ENCODE peak calls at places on chromosomes 7 and 10, in six cellular contexts. O is neuronal stem cell, E is IMR-90, W is H1, X is H9, Z is mesenchymal stem cell. L is an unnamed sample.

GRCh38 chr10:101669181-101669580 is 25.8 kb downstream of the FBXW4 start:
- DNase-seq in W (no peak), E (no peak), O (no peak), X (no peak), Z (no peak), L (no peak)

GRCh38 chr7:23514755-23515154 is 17.0 kb downstream of the TRA2A start:
- DNase-seq in E (no peak), Z (no peak), X (no peak), W (no peak), O (no peak), L (no peak)

GRCh38 chr7:100827330-100828226 is at the start of gene EPHB4:
- DNase-seq in X (peak; percentile 94), Z (peak; percentile 91), E (peak; percentile 86), W (no peak), O (peak; percentile 90), L (no peak)

GRCh38 chr7:105673367-105674188 is 92.3 kb upstream of the EFCAB10 start:
- DNase-seq in E (no peak), O (no peak), W (no peak), Z (no peak), X (no peak), L (no peak)

GRCh38 chr7:73669316-73669715 is 1.7 kb downstream of the VPS37D start:
- DNase-seq in Z (no peak), W (no peak), E (no peak), O (no peak), X (no peak), L (no peak)

GRCh38 chr10:17286562-17287089 is 58.6 kb downstream of the VIM start:
- DNase-seq in O (no peak), X (no peak), W (no peak), E (no peak), Z (no peak), L (no peak)

GRCh38 chr10:26439436-26440090 is 1.4 kb downstream of the APBB1IP start:
- DNase-seq in E (no peak), O (no peak), X (no peak), Z (no peak), W (no peak), L (no peak)

GRCh38 chr10:77909755-77910375 is 16.7 kb downstream of the DLG5 start:
- DNase-seq in X (peak; percentile 17), E (peak; percentile 84), W (no peak), Z (peak; percentile 85), O (no peak), L (no peak)

GRCh38 chr10:100133801-100134200 is 52.0 kb downstream of the ERLIN1 start:
- DNase-seq in X (no peak), Z (no peak), W (no peak), E (no peak), O (no peak), L (no peak)

DNA sequence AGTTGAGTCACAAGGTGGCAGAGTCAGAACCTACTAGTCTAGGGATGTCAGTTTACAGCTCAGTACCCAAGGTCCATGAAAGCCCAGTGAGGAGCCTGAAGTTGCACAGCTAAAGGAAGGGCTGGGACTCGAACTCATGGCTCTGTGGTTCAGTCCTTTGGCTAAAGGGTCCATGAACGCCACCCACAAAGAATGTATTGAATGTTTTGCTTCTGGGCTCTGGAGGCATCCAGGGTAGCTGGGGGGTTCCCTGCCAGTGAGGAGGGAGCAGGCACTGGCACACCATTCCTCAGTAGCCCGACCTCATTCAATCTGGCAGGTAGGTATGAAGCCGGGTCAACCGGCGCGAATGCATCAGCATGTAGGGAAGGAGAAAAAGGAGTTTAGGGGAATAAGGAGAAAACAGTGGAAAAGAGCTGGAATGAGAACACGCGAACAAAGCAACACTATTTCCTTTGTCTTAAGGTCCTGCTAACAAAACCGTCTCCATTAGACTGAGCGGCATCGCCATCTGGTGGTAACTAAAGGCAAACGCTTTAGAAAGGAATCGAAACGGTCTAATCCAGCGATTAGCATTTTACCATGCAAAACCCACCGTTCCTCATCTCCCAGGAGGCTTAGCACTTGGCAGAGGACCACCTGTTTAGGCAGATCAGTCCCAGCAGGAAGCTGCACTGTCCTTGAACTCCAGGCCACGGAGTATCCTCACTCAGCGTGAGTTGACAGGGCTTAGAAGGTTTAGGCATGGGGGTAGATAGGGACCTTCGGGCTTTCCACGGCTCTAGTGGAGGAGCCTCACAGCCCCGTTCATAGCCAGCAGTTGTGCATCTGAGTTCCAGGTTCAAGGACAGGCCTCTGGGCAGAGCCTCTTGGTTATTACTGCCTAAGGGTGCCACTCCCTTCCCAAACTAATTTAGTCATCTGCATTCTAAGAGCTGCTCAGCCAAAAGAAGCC is 122.8 kb downstream of the UBE2H start:
- DNase-seq in X (peak; percentile 79), E (peak; percentile 81), O (peak; percentile 72), Z (peak; percentile 81), W (peak; percentile 59), L (peak; percentile 83)
- H3K23ac ChIP-seq in X (no peak overlapping the region), E (peak overlapping the region; percentile 96), O (no peak overlapping the region), Z (no peak overlapping the region), W (no peak overlapping the region), L (no peak overlapping the region)

GRCh38 chr10:123390874-123391273 is 236.7 kb downstream of the BUB3 start:
- DNase-seq in X (no peak), O (no peak), Z (no peak), W (no peak), E (no peak), L (no peak)

GRCh38 chr10:123392182-123392930 is 238.2 kb downstream of the BUB3 start:
- DNase-seq in W (no peak), X (no peak), O (no peak), Z (no peak), E (no peak), L (no peak)

GRCh38 chr10:123391275-123392028 is 237.2 kb downstream of the BUB3 start:
- DNase-seq in X (no peak), Z (no peak), E (no peak), W (no peak), O (no peak), L (no peak)

GRCh38 chr10:123390332-123390731 is 236.1 kb downstream of the BUB3 start:
- DNase-seq in W (no peak), O (no peak), Z (no peak), X (no peak), E (no peak), L (no peak)

GRCh38 chr10:123389520-123389919 is 235.3 kb downstream of the BUB3 start:
- DNase-seq in X (no peak), W (no peak), O (no peak), E (no peak), Z (no peak), L (no peak)
- H3K9me3 ChIP-seq in X (peaks cover 15% of the 10 kb centered on the region), W (peaks cover 30% of the 10 kb centered on the region), O (peaks cover 2% of the 10 kb centered on the region), E (peaks cover 20% of the 10 kb centered on the region), Z (peaks cover 4% of the 10 kb centered on the region), L (peaks cover 11% of the 10 kb centered on the region)

GRCh38 chr10:683448-684071 is 5.9 kb downstream of the DIP2C start:
- DNase-seq in X (no peak), E (peak; percentile 99), O (no peak), W (no peak), Z (peak; percentile 98), L (no peak)
- H3K23ac ChIP-seq in X (no peak overlapping the region), E (peak overlapping the region; percentile 72), O (no peak overlapping the region), W (no peak overlapping the region), Z (no peak overlapping the region), L (no peak overlapping the region)

GRCh38 chr10:37285063-37285462 is 159.7 kb downstream of the ANKRD30A start:
- DNase-seq in Z (no peak), E (no peak), O (no peak), W (no peak), X (no peak), L (no peak)

GRCh38 chr10:37289833-37290464 is 164.6 kb downstream of the ANKRD30A start:
- DNase-seq in W (no peak), X (no peak), O (no peak), Z (no peak), E (no peak), L (no peak)
- H3K9me3 ChIP-seq in W (peaks cover 81% of the 10 kb centered on the region), X (peaks cover 64% of the 10 kb centered on the region), O (no peaks in the 10 kb centered on the region), Z (peaks cover 2% of the 10 kb centered on the region), E (peaks cover 12% of the 10 kb centered on the region), L (peaks cover 18% of the 10 kb centered on the region)

GRCh38 chr7:42964849-42965805 is 33.0 kb downstream of the MRPL32 start:
- DNase-seq in W (no peak), E (no peak), O (no peak), X (no peak), Z (peak; percentile 65), L (no peak)
- H3K23ac ChIP-seq in W (no peak overlapping the region), E (no peak overlapping the region), O (no peak overlapping the region), X (no peak overlapping the region), Z (no peak overlapping the region), L (no peak overlapping the region)

GRCh38 chr7:150420987-150421674 is 29.3 kb upstream of the GIMAP8 start:
- DNase-seq in W (no peak), X (peak; percentile 87), E (peak; percentile 58), O (peak; percentile 75), Z (peak; percentile 72), L (peak; percentile 78)
- H3K9me3 ChIP-seq in W (no peaks in the 10 kb centered on the region), X (no peaks in the 10 kb centered on the region), E (no peaks in the 10 kb centered on the region), O (peaks cover 3% of the 10 kb centered on the region), Z (no peaks in the 10 kb centered on the region), L (no peaks in the 10 kb centered on the region)